ENCODE peak calls at places on chromosomes 4 and X, in five cellular contexts. One of them, this sample, is unnamed.

GRCh38 chrX:124493984-124494383 is 147.6 kb downstream of the SH2D1A start:
- DNase-seq in Kasumi-1: no peak
- DNase-seq in hippocampal formation: no peak
- DNase-seq in neural crest cell: no peak
- DNase-seq in SK-MEL-5: no peak
- DNase-seq in this sample: no peak

GRCh38 chr4:156638925-156639605 is 332.5 kb downstream of the PDGFC start:
- DNase-seq in Kasumi-1: no peak
- DNase-seq in hippocampal formation: no peak
- DNase-seq in neural crest cell: no peak
- DNase-seq in SK-MEL-5: no peak
- DNase-seq in this sample: no peak

GRCh38 chr4:89469512-89469911 is 161.9 kb upstream of the GPRIN3 start:
- DNase-seq in Kasumi-1: no peak
- DNase-seq in hippocampal formation: no peak
- DNase-seq in neural crest cell: no peak
- DNase-seq in SK-MEL-5: no peak
- DNase-seq in this sample: no peak

GRCh38 chrX:153646620-153647373 is at the start of gene DUSP9:
- DNase-seq in Kasumi-1: peak
- DNase-seq in hippocampal formation: no peak
- DNase-seq in neural crest cell: no peak
- DNase-seq in SK-MEL-5: peak
- DNase-seq in this sample: no peak

GRCh38 chr4:128782076-128782715 is 27.3 kb upstream of the JADE1 start:
- DNase-seq in Kasumi-1: no peak
- DNase-seq in hippocampal formation: peak
- DNase-seq in neural crest cell: no peak
- DNase-seq in SK-MEL-5: peak
- DNase-seq in this sample: no peak

GRCh38 chrX:115595049-115595448 is 34.1 kb downstream of the PLS3 start:
- DNase-seq in Kasumi-1: no peak
- DNase-seq in hippocampal formation: no peak
- DNase-seq in neural crest cell: no peak
- DNase-seq in SK-MEL-5: no peak
- DNase-seq in this sample: no peak

GRCh38 chr4:1384675-1385372 is 21.4 kb downstream of the NKX1-1 start:
- DNase-seq in Kasumi-1: no peak
- DNase-seq in hippocampal formation: no peak
- DNase-seq in neural crest cell: no peak
- DNase-seq in SK-MEL-5: no peak
- DNase-seq in this sample: no peak

GRCh38 chr4:67725132-67725531 is 24.2 kb upstream of the UBA6 start:
- DNase-seq in Kasumi-1: no peak
- DNase-seq in hippocampal formation: no peak
- DNase-seq in neural crest cell: no peak
- DNase-seq in SK-MEL-5: peak
- DNase-seq in this sample: no peak

GRCh38 chr4:167873536-167873935 is 218.8 kb upstream of the ANXA10 start:
- DNase-seq in Kasumi-1: no peak
- DNase-seq in hippocampal formation: no peak
- DNase-seq in neural crest cell: no peak
- DNase-seq in SK-MEL-5: no peak
- DNase-seq in this sample: no peak

GRCh38 chr4:25879991-25880641 is 17.3 kb upstream of the SEL1L3 start:
- DNase-seq in Kasumi-1: no peak
- DNase-seq in hippocampal formation: no peak
- DNase-seq in neural crest cell: no peak
- DNase-seq in SK-MEL-5: no peak
- DNase-seq in this sample: no peak

GRCh38 chr4:138951764-138952163 is 63.8 kb upstream of the NOCT start:
- DNase-seq in Kasumi-1: no peak
- DNase-seq in hippocampal formation: no peak
- DNase-seq in neural crest cell: no peak
- DNase-seq in SK-MEL-5: no peak
- DNase-seq in this sample: no peak

GRCh38 chr4:94636004-94636403 is 121.8 kb upstream of the BMPR1B start:
- DNase-seq in Kasumi-1: no peak
- DNase-seq in hippocampal formation: no peak
- DNase-seq in neural crest cell: no peak
- DNase-seq in SK-MEL-5: no peak
- DNase-seq in this sample: no peak

GRCh38 chr4:188780028-188780427 is 640.8 kb downstream of the TRIML1 start:
- DNase-seq in Kasumi-1: no peak
- DNase-seq in hippocampal formation: no peak
- DNase-seq in neural crest cell: no peak
- DNase-seq in SK-MEL-5: no peak
- DNase-seq in this sample: no peak

GRCh38 chr4:5503295-5503694 is 205.1 kb downstream of the EVC2 start:
- DNase-seq in Kasumi-1: no peak
- DNase-seq in hippocampal formation: no peak
- DNase-seq in neural crest cell: no peak
- DNase-seq in SK-MEL-5: no peak
- DNase-seq in this sample: no peak

GRCh38 chr4:113760094-113760851 is 1.3 kb downstream of the CAMK2D start:
- DNase-seq in Kasumi-1: peak
- DNase-seq in hippocampal formation: no peak
- DNase-seq in neural crest cell: peak
- DNase-seq in SK-MEL-5: peak
- DNase-seq in this sample: no peak

GRCh38 chr4:104524026-104524425 is 29.3 kb upstream of the CXXC4 start:
- DNase-seq in Kasumi-1: no peak
- DNase-seq in hippocampal formation: no peak
- DNase-seq in neural crest cell: no peak
- DNase-seq in SK-MEL-5: no peak
- DNase-seq in this sample: no peak

GRCh38 chr4:122117743-122118142 is 34.4 kb upstream of the BLTP1 start:
- DNase-seq in Kasumi-1: peak
- DNase-seq in hippocampal formation: no peak
- DNase-seq in neural crest cell: no peak
- DNase-seq in SK-MEL-5: no peak
- DNase-seq in this sample: no peak

GRCh38 chrX:15769300-15769954 is 20.9 kb upstream of the ZRSR2 start:
- DNase-seq in Kasumi-1: no peak
- DNase-seq in hippocampal formation: no peak
- DNase-seq in neural crest cell: no peak
- DNase-seq in SK-MEL-5: no peak
- DNase-seq in this sample: no peak

GRCh38 chrX:110746014-110746413 is 49.6 kb downstream of the CHRDL1 start:
- DNase-seq in Kasumi-1: no peak
- DNase-seq in hippocampal formation: no peak
- DNase-seq in neural crest cell: no peak
- DNase-seq in SK-MEL-5: no peak
- DNase-seq in this sample: no peak

GRCh38 chr4:101103381-101104142 is 243.8 kb downstream of the PPP3CA start:
- DNase-seq in Kasumi-1: peak
- DNase-seq in hippocampal formation: no peak
- DNase-seq in neural crest cell: no peak
- DNase-seq in SK-MEL-5: no peak
- DNase-seq in this sample: no peak